ENCODE peak calls at places on chromosome 12, in ten cellular contexts. X is Daoy; G is activated CD4-positive, CD25-positive, alpha-beta regulatory T cell treated with anti-CD3 and anti-CD28 coated beads, Interleukin-2, amount 50 U/mL, for 16 hours; T is GM12878; V is progenitor cell of endocrine pancreas; B is HFFc6; K is effector CD4-positive, alpha-beta T cell; N is T-helper 2 cell; Y is GOT3; D is germinal center. P is an unnamed sample.

GRCh38 chr12:87952850-87953249 is 76.4 kb downstream of the C12orf50 start:
- DNase-seq in G (no peak), B (no peak), D (no peak), K (no peak), Y (no peak), N (no peak), X (no peak), T (no peak), V (no peak), P (no peak)

GRCh38 chr12:91326043-91327027 is 143.7 kb upstream of the DCN start:
- DNase-seq in B (peak), K (peak), V (peak), Y (no peak), D (peak), G (peak), X (peak), N (no peak), T (no peak), P (peak)

GRCh38 chr12:116931665-116932064 is 20.9 kb downstream of the FBXW8 start:
- DNase-seq in Y (no peak), K (no peak), D (no peak), B (no peak), G (no peak), X (no peak), T (no peak), V (no peak), N (no peak), P (peak)

GRCh38 chr12:76588881-76589565 is 29.5 kb upstream of the OSBPL8 start:
- DNase-seq in D (no peak), G (no peak), T (no peak), B (peak), X (no peak), K (no peak), Y (no peak), N (no peak), V (no peak), P (peak)

GRCh38 chr12:81759215-81759991 is at the start of gene PPFIA2:
- DNase-seq in N (no peak), K (no peak), T (no peak), V (no peak), X (peak), B (no peak), G (no peak), D (no peak), Y (no peak), P (peak)

GRCh38 chr12:72074956-72075355 is 136.3 kb downstream of the TPH2 start:
- DNase-seq in D (no peak), T (no peak), K (no peak), B (no peak), N (no peak), G (no peak), X (no peak), V (no peak), Y (no peak), P (no peak)

GRCh38 chr12:26954027-26954426 is 15.8 kb downstream of the FGFR1OP2 start:
- DNase-seq in D (no peak), N (no peak), X (no peak), K (no peak), T (no peak), Y (no peak), G (no peak), V (no peak), B (no peak), P (no peak)

GRCh38 chr12:539540-540310 is 80.0 kb downstream of the B4GALNT3 start:
- DNase-seq in B (no peak), D (no peak), G (no peak), T (no peak), Y (no peak), K (no peak), V (no peak), N (no peak), X (no peak), P (no peak)

GRCh38 chr12:74280156-74280655 is 257.4 kb upstream of the ATXN7L3B start:
- DNase-seq in V (no peak), N (no peak), T (no peak), G (no peak), Y (no peak), K (no peak), B (no peak), D (no peak), X (no peak), P (no peak)

GRCh38 chr12:51923506-51924365 is 16.4 kb downstream of the ACVRL1 start:
- DNase-seq in N (peak), V (peak), Y (no peak), G (peak), K (peak), T (no peak), X (peak), B (no peak), D (peak), P (peak)

GRCh38 chr12:51631591-51631990 is 40.6 kb downstream of the SCN8A start:
- DNase-seq in X (peak), N (no peak), G (no peak), D (no peak), Y (no peak), K (no peak), V (no peak), T (no peak), B (peak), P (peak)

GRCh38 chr12:96258451-96258933 is 64.3 kb downstream of the ELK3 start:
- DNase-seq in V (no peak), D (no peak), N (no peak), T (no peak), X (peak), Y (no peak), K (no peak), G (no peak), B (no peak), P (no peak)